ENCODE peak calls at places on chromosomes 13 and 19, in five cellular contexts. D is HepG2, T is H1, G is GM12878, K is K562. W is an unnamed sample.

GRCh38 chr19:45104658-45105384 is 11.8 kb downstream of the PPP1R37 start:
- DNase-seq in G (no peak), K (no peak), D (no peak), T (no peak), W (no peak)

GRCh38 chr19:42440357-42441046 is 2.2 kb downstream of the CXCL17 start:
- DNase-seq in K (peak; percentile 82), D (peak; percentile 57), T (no peak), G (no peak), W (peak; percentile 42)

GRCh38 chr19:32870154-32870573 is 597 bp upstream of the SLC7A9 start:
- DNase-seq in K (no peak), G (no peak), T (no peak), D (peak; percentile 16), W (no peak)

GRCh38 chr13:78476910-78477309 is 126.4 kb downstream of the POU4F1 start:
- DNase-seq in T (no peak), K (no peak), D (no peak), G (no peak), W (no peak)

GRCh38 chr13:26424181-26424580 is 133.3 kb upstream of the WASF3 start:
- DNase-seq in G (no peak), D (no peak), K (no peak), T (no peak), W (no peak)

GRCh38 chr13:32202268-32202667 is 112.9 kb downstream of the ZAR1L start:
- DNase-seq in T (no peak), G (no peak), K (no peak), D (no peak), W (no peak)

GRCh38 chr13:28413999-28414398 is 80.9 kb downstream of the FLT1 start:
- DNase-seq in K (no peak), T (no peak), D (no peak), G (no peak), W (no peak)

GRCh38 chr19:15464394-15465385 is at the start of gene RASAL3:
- DNase-seq in T (no peak), G (peak; percentile 51), D (no peak), K (no peak), W (no peak)

GRCh38 chr13:113415032-113415431 is 38.3 kb downstream of the ADPRHL1 start:
- DNase-seq in G (no peak), D (no peak), K (no peak), T (no peak), W (no peak)

GRCh38 chr13:111177081-111177711 is 62.1 kb downstream of the ARHGEF7 start:
- DNase-seq in G (no peak), D (no peak), T (no peak), K (no peak), W (no peak)

GRCh38 chr13:40243047-40243446 is 423.4 kb downstream of the FOXO1 start:
- DNase-seq in T (no peak), G (no peak), D (no peak), K (no peak), W (no peak)

GRCh38 chr13:113178070-113178895 is 19.8 kb downstream of the PROZ start:
- DNase-seq in K (no peak), G (no peak), T (no peak), D (no peak), W (no peak)

GRCh38 chr13:76968041-76968440 is 19.7 kb downstream of the ACOD1 start:
- DNase-seq in G (no peak), D (no peak), T (no peak), K (no peak), W (no peak)

GRCh38 chr13:45298206-45298505 is 42.8 kb downstream of the TPT1 start:
- DNase-seq in G (no peak), T (no peak), D (no peak), K (no peak), W (no peak)

GRCh38 chr19:6534451-6535093 is 3.7 kb downstream of the TNFSF9 start:
- DNase-seq in T (no peak), K (no peak), D (no peak), G (no peak), W (no peak)

GRCh38 chr13:35771898-35772297 is 295.4 kb upstream of the MAB21L1 start:
- DNase-seq in T (peak; percentile 3), G (no peak), D (no peak), K (no peak), W (no peak)

GRCh38 chr13:59780058-59780457 is 383.7 kb downstream of the DIAPH3 start:
- DNase-seq in T (no peak), D (no peak), G (no peak), K (no peak), W (no peak)

GRCh38 chr19:41707502-41707812 is 969 bp upstream of the CEACAM5 start:
- DNase-seq in K (no peak), T (no peak), D (no peak), G (no peak), W (no peak)

GRCh38 chr19:38648789-38649304 is 1.4 kb downstream of the ACTN4 start:
- DNase-seq in K (no peak), D (no peak), T (no peak), G (no peak), W (no peak)

GRCh38 chr19:3058821-3059314 is 3.4 kb downstream of the TLE5 start:
- DNase-seq in K (no peak), G (no peak), T (no peak), D (no peak), W (no peak)

GRCh38 chr13:69793803-69794453 is 313.7 kb upstream of the ATXN8OS start:
- DNase-seq in G (no peak), K (no peak), T (peak; percentile 7), D (no peak), W (no peak)

GRCh38 chr13:26759907-26760834 is at the start of gene GPR12:
- DNase-seq in K (no peak), G (no peak), T (no peak), D (no peak), W (no peak)

DNA sequence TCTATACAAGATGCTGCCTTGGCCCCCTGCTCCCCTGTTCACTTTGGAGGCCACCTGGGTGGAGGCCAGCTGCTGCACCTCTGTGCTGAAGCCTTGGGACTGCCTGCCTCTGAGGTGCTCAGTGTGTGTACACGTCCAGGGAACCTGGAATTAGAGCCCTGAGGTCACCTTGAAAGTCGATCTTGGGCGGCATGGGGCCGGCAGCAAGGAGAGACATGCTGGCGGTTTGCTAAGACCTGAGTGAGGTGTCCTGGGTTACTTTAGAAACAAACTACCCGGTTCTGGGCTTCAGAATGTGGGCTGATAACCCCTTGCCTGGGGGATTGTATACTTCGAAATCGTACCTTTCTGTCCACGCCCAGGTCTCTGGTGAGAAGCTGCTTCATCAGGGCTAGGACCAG is 25.5 kb downstream of the TSSK6 start:
- DNase-seq in K (no peak), G (no peak), D (no peak), T (no peak), W (no peak)
- TF ChIP-seq SIN3A in K (no peak), G (no peak), D (no peak), T (no peak), W (no peak)

DNA sequence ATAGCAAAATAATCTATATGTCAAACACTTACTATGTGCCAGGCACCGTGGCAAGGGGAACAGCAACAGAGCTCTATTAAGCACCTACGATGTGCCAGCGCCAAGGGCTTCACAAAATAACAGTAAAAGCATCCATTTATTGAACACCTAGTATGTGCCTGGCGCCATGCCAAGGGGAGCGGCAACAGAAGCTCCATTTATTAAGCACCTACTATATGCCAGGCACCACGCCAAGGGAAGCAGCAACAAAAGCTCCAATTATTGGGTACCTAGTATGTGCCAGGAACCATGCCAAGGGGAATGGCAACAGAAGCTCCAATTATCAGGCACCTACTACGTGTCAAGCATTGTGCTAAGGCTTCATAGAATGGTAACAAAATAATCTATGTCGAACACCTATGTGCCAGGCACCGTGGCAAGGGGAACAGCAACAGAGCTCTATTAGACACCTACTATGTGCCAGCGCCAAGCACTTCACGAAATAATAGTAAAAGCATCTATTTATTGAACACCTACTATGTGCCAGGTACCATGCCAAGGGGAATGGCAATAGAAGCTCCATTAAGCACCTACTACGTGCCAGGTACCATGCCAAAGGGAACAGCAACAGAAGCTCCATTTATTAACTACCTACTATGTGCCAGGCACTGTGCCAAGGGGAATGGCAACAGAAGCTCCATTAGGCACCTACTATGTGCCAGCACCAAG is 107.7 kb downstream of the PTPRS start:
- DNase-seq in T (no peak), G (no peak), D (no peak), K (no peak), W (no peak)
- TF ChIP-seq EZH2 in T (no peak), G (no peak), D (no peak), K (no peak), W (no peak)

GRCh38 chr13:50370303-50370950 is 355.2 kb downstream of the KCNRG start:
- DNase-seq in T (no peak), D (no peak), G (peak; percentile 38), K (no peak), W (no peak)

GRCh38 chr13:50365683-50366391 is 350.6 kb downstream of the KCNRG start:
- DNase-seq in D (peak; percentile 61), G (peak; percentile 67), T (no peak), K (no peak), W (no peak)

GRCh38 chr13:50366488-50367174 is 351.4 kb downstream of the KCNRG start:
- DNase-seq in G (peak; percentile 79), K (no peak), T (no peak), D (no peak), W (no peak)

GRCh38 chr13:50365300-50365682 is 350.0 kb downstream of the KCNRG start:
- DNase-seq in K (no peak), G (no peak), T (no peak), D (no peak), W (no peak)

DNA sequence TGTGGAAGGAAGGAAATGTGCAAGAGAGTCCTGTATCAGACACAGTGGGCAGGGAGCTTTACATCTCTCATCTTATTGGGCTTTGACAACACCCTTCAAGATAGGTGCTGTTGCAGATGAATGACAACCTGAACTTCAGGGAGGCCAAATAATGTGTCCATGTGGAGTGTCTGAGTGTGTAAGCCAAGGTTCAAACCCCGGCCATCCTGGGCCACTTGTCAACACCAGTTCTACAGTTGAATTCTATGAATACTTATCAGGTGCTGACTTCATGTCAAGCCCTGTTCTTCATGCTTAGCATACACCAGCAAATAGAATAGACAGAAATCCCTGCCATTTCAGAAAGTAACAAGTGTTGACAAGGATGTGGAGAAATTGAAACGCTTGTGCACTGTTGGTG is 354.4 kb downstream of the KCNRG start:
- DNase-seq in D (no peak), G (no peak), K (no peak), T (no peak), W (no peak)
- TF ChIP-seq SIN3A in D (no peak), G (no peak), K (no peak), T (no peak), W (no peak)

GRCh38 chr13:85413664-85414063 is 385.6 kb downstream of the SLITRK6 start:
- DNase-seq in G (no peak), T (no peak), D (no peak), K (no peak), W (no peak)

GRCh38 chr13:85411608-85412007 is 387.6 kb downstream of the SLITRK6 start:
- DNase-seq in D (no peak), T (no peak), K (no peak), G (no peak), W (no peak)

GRCh38 chr13:85417807-85418206 is 381.4 kb downstream of the SLITRK6 start:
- DNase-seq in D (no peak), T (no peak), K (no peak), G (no peak), W (no peak)

GRCh38 chr13:85408415-85408814 is 390.8 kb downstream of the SLITRK6 start:
- DNase-seq in T (no peak), D (no peak), K (no peak), G (no peak), W (no peak)

DNA sequence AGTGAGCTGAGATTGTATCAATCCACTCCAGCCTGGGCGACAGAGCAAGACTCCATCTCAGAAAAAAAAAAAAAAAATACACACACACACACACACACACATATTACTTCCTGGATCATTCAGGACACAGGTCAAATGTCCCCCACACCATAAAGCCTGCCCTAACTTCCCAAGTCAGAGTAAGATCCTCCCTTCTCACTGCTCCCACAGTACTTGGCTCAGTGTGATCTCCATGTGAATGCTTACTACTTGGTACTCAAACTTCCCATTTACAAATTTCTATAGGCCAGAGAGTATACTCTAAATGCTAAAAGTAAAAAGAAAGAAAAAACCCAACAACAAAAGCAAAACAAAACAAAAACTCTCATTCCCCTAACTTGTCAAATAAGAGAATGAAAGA is 386.8 kb downstream of the SLITRK6 start:
- DNase-seq in K (no peak), T (no peak), G (no peak), D (no peak), W (no peak)
- TF ChIP-seq EZH2 in K (no peak), T (no peak), G (no peak), D (no peak), W (no peak)

W was measured in HCT116.